ENCODE peak calls at places on chromosomes 13 and 19, in eight cellular contexts. One of them, this sample, is unnamed.

GRCh38 chr19:13881692-13882418 is 4.9 kb downstream of the NANOS3 start:
- DNase-seq in CD4-positive, CD25-positive, alpha-beta regulatory T cell: peak; percentile 72
- DNase-seq in NCI-H1694 treated with DMSO at 0.1 percent for 48 hours: no peak
- DNase-seq in activated CD4-positive, alpha-beta T cell treated with anti-CD3 and anti-CD28 coated beads for 48 hours: peak; percentile 64
- DNase-seq in MCF 10A: no peak
- DNase-seq in HL-60: peak; percentile 57
- DNase-seq in Panc1: no peak
- DNase-seq in breast epithelium: no peak
- DNase-seq in this sample: no peak

GRCh38 chr13:23750383-23751121 is 138.6 kb downstream of the MIPEP start:
- DNase-seq in breast epithelium: no peak
- DNase-seq in activated CD4-positive, alpha-beta T cell treated with anti-CD3 and anti-CD28 coated beads for 48 hours: peak; percentile 17
- DNase-seq in NCI-H1694 treated with DMSO at 0.1 percent for 48 hours: no peak
- DNase-seq in Panc1: peak; percentile 67
- DNase-seq in MCF 10A: peak; percentile 21
- DNase-seq in CD4-positive, CD25-positive, alpha-beta regulatory T cell: no peak
- DNase-seq in HL-60: no peak
- DNase-seq in this sample: no peak

GRCh38 chr19:44447864-44448674 is at the start of gene ZNF229:
- DNase-seq in HL-60: peak; percentile 98
- DNase-seq in MCF 10A: peak; percentile 74
- DNase-seq in Panc1: peak; percentile 73
- DNase-seq in activated CD4-positive, alpha-beta T cell treated with anti-CD3 and anti-CD28 coated beads for 48 hours: peak; percentile 86
- DNase-seq in breast epithelium: peak; percentile 87
- DNase-seq in NCI-H1694 treated with DMSO at 0.1 percent for 48 hours: peak; percentile 9
- DNase-seq in CD4-positive, CD25-positive, alpha-beta regulatory T cell: peak; percentile 81
- DNase-seq in this sample: peak; percentile 33

GRCh38 chr19:50899549-50899948 is 11.6 kb downstream of the KLK4 start:
- DNase-seq in NCI-H1694 treated with DMSO at 0.1 percent for 48 hours: no peak
- DNase-seq in MCF 10A: no peak
- DNase-seq in HL-60: peak; percentile 14
- DNase-seq in Panc1: no peak
- DNase-seq in CD4-positive, CD25-positive, alpha-beta regulatory T cell: no peak
- DNase-seq in breast epithelium: no peak
- DNase-seq in activated CD4-positive, alpha-beta T cell treated with anti-CD3 and anti-CD28 coated beads for 48 hours: no peak
- DNase-seq in this sample: no peak

GRCh38 chr13:101730420-101731000 is 278.0 kb downstream of the ITGBL1 start:
- DNase-seq in NCI-H1694 treated with DMSO at 0.1 percent for 48 hours: no peak
- DNase-seq in MCF 10A: no peak
- DNase-seq in Panc1: no peak
- DNase-seq in activated CD4-positive, alpha-beta T cell treated with anti-CD3 and anti-CD28 coated beads for 48 hours: no peak
- DNase-seq in CD4-positive, CD25-positive, alpha-beta regulatory T cell: no peak
- DNase-seq in breast epithelium: no peak
- DNase-seq in HL-60: no peak
- DNase-seq in this sample: no peak

GRCh38 chr19:41373993-41374392 is 2.3 kb upstream of the TMEM91 start:
- DNase-seq in CD4-positive, CD25-positive, alpha-beta regulatory T cell: no peak
- DNase-seq in breast epithelium: peak; percentile 89
- DNase-seq in NCI-H1694 treated with DMSO at 0.1 percent for 48 hours: peak; percentile 94
- DNase-seq in HL-60: no peak
- DNase-seq in Panc1: no peak
- DNase-seq in MCF 10A: peak; percentile 94
- DNase-seq in activated CD4-positive, alpha-beta T cell treated with anti-CD3 and anti-CD28 coated beads for 48 hours: no peak
- DNase-seq in this sample: no peak

GRCh38 chr13:79837741-79838450 is 356.9 kb downstream of the NDFIP2 start:
- DNase-seq in MCF 10A: no peak
- DNase-seq in activated CD4-positive, alpha-beta T cell treated with anti-CD3 and anti-CD28 coated beads for 48 hours: no peak
- DNase-seq in Panc1: no peak
- DNase-seq in HL-60: no peak
- DNase-seq in CD4-positive, CD25-positive, alpha-beta regulatory T cell: no peak
- DNase-seq in breast epithelium: no peak
- DNase-seq in NCI-H1694 treated with DMSO at 0.1 percent for 48 hours: no peak
- DNase-seq in this sample: no peak

GRCh38 chr19:55490478-55491436 is 2.5 kb downstream of the SSC5D start:
- DNase-seq in MCF 10A: no peak
- DNase-seq in CD4-positive, CD25-positive, alpha-beta regulatory T cell: no peak
- DNase-seq in HL-60: no peak
- DNase-seq in breast epithelium: no peak
- DNase-seq in activated CD4-positive, alpha-beta T cell treated with anti-CD3 and anti-CD28 coated beads for 48 hours: no peak
- DNase-seq in Panc1: no peak
- DNase-seq in NCI-H1694 treated with DMSO at 0.1 percent for 48 hours: no peak
- DNase-seq in this sample: no peak

GRCh38 chr13:62418872-62419271 is 1003.2 kb upstream of the PCDH20 start:
- DNase-seq in CD4-positive, CD25-positive, alpha-beta regulatory T cell: no peak
- DNase-seq in HL-60: no peak
- DNase-seq in Panc1: no peak
- DNase-seq in MCF 10A: peak; percentile 82
- DNase-seq in activated CD4-positive, alpha-beta T cell treated with anti-CD3 and anti-CD28 coated beads for 48 hours: no peak
- DNase-seq in breast epithelium: no peak
- DNase-seq in NCI-H1694 treated with DMSO at 0.1 percent for 48 hours: no peak
- DNase-seq in this sample: no peak

GRCh38 chr19:23943411-23943810 is 28.7 kb downstream of the ZNF726 start:
- DNase-seq in Panc1: no peak
- DNase-seq in activated CD4-positive, alpha-beta T cell treated with anti-CD3 and anti-CD28 coated beads for 48 hours: no peak
- DNase-seq in NCI-H1694 treated with DMSO at 0.1 percent for 48 hours: no peak
- DNase-seq in breast epithelium: no peak
- DNase-seq in CD4-positive, CD25-positive, alpha-beta regulatory T cell: no peak
- DNase-seq in MCF 10A: no peak
- DNase-seq in HL-60: no peak
- DNase-seq in this sample: no peak

GRCh38 chr13:23724196-23724970 is 154.2 kb downstream of the TNFRSF19 start:
- DNase-seq in MCF 10A: no peak
- DNase-seq in Panc1: no peak
- DNase-seq in CD4-positive, CD25-positive, alpha-beta regulatory T cell: no peak
- DNase-seq in breast epithelium: no peak
- DNase-seq in HL-60: no peak
- DNase-seq in NCI-H1694 treated with DMSO at 0.1 percent for 48 hours: peak; percentile 10
- DNase-seq in activated CD4-positive, alpha-beta T cell treated with anti-CD3 and anti-CD28 coated beads for 48 hours: no peak
- DNase-seq in this sample: no peak

GRCh38 chr13:64697226-64697625 is 2532.9 kb downstream of the PCDH9 start:
- DNase-seq in HL-60: no peak
- DNase-seq in CD4-positive, CD25-positive, alpha-beta regulatory T cell: no peak
- DNase-seq in activated CD4-positive, alpha-beta T cell treated with anti-CD3 and anti-CD28 coated beads for 48 hours: no peak
- DNase-seq in Panc1: no peak
- DNase-seq in MCF 10A: no peak
- DNase-seq in NCI-H1694 treated with DMSO at 0.1 percent for 48 hours: no peak
- DNase-seq in breast epithelium: no peak
- DNase-seq in this sample: no peak

GRCh38 chr13:56706485-56706884 is 434.2 kb upstream of the PRR20A start:
- DNase-seq in breast epithelium: no peak
- DNase-seq in NCI-H1694 treated with DMSO at 0.1 percent for 48 hours: no peak
- DNase-seq in HL-60: no peak
- DNase-seq in Panc1: no peak
- DNase-seq in CD4-positive, CD25-positive, alpha-beta regulatory T cell: no peak
- DNase-seq in activated CD4-positive, alpha-beta T cell treated with anti-CD3 and anti-CD28 coated beads for 48 hours: no peak
- DNase-seq in MCF 10A: no peak
- DNase-seq in this sample: no peak

GRCh38 chr13:32425158-32425557 is 2.8 kb downstream of the N4BP2L1 start:
- DNase-seq in breast epithelium: no peak
- DNase-seq in activated CD4-positive, alpha-beta T cell treated with anti-CD3 and anti-CD28 coated beads for 48 hours: no peak
- DNase-seq in MCF 10A: no peak
- DNase-seq in HL-60: no peak
- DNase-seq in NCI-H1694 treated with DMSO at 0.1 percent for 48 hours: no peak
- DNase-seq in Panc1: no peak
- DNase-seq in CD4-positive, CD25-positive, alpha-beta regulatory T cell: no peak
- DNase-seq in this sample: no peak

GRCh38 chr13:32315255-32316029 is at the start of the genes BRCA2 and ZAR1L:
- DNase-seq in breast epithelium: peak; percentile 84
- DNase-seq in HL-60: peak; percentile 94
- DNase-seq in Panc1: peak; percentile 17
- DNase-seq in NCI-H1694 treated with DMSO at 0.1 percent for 48 hours: peak; percentile 57
- DNase-seq in CD4-positive, CD25-positive, alpha-beta regulatory T cell: peak; percentile 94
- DNase-seq in MCF 10A: peak; percentile 86
- DNase-seq in activated CD4-positive, alpha-beta T cell treated with anti-CD3 and anti-CD28 coated beads for 48 hours: peak; percentile 92
- DNase-seq in this sample: peak; percentile 87

GRCh38 chr19:18507727-18508440 is 14.0 kb downstream of the ELL start:
- DNase-seq in HL-60: no peak
- DNase-seq in activated CD4-positive, alpha-beta T cell treated with anti-CD3 and anti-CD28 coated beads for 48 hours: no peak
- DNase-seq in NCI-H1694 treated with DMSO at 0.1 percent for 48 hours: no peak
- DNase-seq in Panc1: no peak
- DNase-seq in CD4-positive, CD25-positive, alpha-beta regulatory T cell: no peak
- DNase-seq in MCF 10A: no peak
- DNase-seq in breast epithelium: no peak
- DNase-seq in this sample: no peak

GRCh38 chr13:99218969-99219368 is 18.3 kb downstream of the UBAC2 start:
- DNase-seq in CD4-positive, CD25-positive, alpha-beta regulatory T cell: peak; percentile 86
- DNase-seq in Panc1: no peak
- DNase-seq in NCI-H1694 treated with DMSO at 0.1 percent for 48 hours: no peak
- DNase-seq in activated CD4-positive, alpha-beta T cell treated with anti-CD3 and anti-CD28 coated beads for 48 hours: peak; percentile 66
- DNase-seq in MCF 10A: no peak
- DNase-seq in breast epithelium: no peak
- DNase-seq in HL-60: no peak
- DNase-seq in this sample: no peak

GRCh38 chr13:46667687-46668281 is 114.8 kb downstream of the LRCH1 start:
- DNase-seq in MCF 10A: no peak
- DNase-seq in CD4-positive, CD25-positive, alpha-beta regulatory T cell: peak; percentile 87
- DNase-seq in HL-60: no peak
- DNase-seq in NCI-H1694 treated with DMSO at 0.1 percent for 48 hours: no peak
- DNase-seq in breast epithelium: no peak
- DNase-seq in activated CD4-positive, alpha-beta T cell treated with anti-CD3 and anti-CD28 coated beads for 48 hours: no peak
- DNase-seq in Panc1: no peak
- DNase-seq in this sample: peak; percentile 93

GRCh38 chr19:33161201-33161600 is 29.3 kb downstream of the WDR88 start:
- DNase-seq in Panc1: no peak
- DNase-seq in MCF 10A: no peak
- DNase-seq in breast epithelium: no peak
- DNase-seq in activated CD4-positive, alpha-beta T cell treated with anti-CD3 and anti-CD28 coated beads for 48 hours: no peak
- DNase-seq in CD4-positive, CD25-positive, alpha-beta regulatory T cell: no peak
- DNase-seq in HL-60: peak; percentile 85
- DNase-seq in NCI-H1694 treated with DMSO at 0.1 percent for 48 hours: no peak
- DNase-seq in this sample: no peak

GRCh38 chr13:34425307-34425949 is 516.6 kb upstream of the NBEA start:
- DNase-seq in breast epithelium: no peak
- DNase-seq in MCF 10A: no peak
- DNase-seq in CD4-positive, CD25-positive, alpha-beta regulatory T cell: no peak
- DNase-seq in NCI-H1694 treated with DMSO at 0.1 percent for 48 hours: no peak
- DNase-seq in HL-60: no peak
- DNase-seq in activated CD4-positive, alpha-beta T cell treated with anti-CD3 and anti-CD28 coated beads for 48 hours: no peak
- DNase-seq in Panc1: no peak
- DNase-seq in this sample: no peak

This sample was measured in MM.1S.